ENCODE peak calls at places on chromosomes 2 and 18, in four cellular contexts. N is IMR-90, H is testis, J is A549. A is an unnamed sample.

GRCh38 chr18:45324489-45325111 is 290.7 kb upstream of the SLC14A2 start:
- DNase-seq in N (peak), H (peak), J (no peak), A (no peak)

GRCh38 chr18:10035306-10035991 is 121.6 kb downstream of the VAPA start:
- DNase-seq in N (no peak), H (no peak), J (no peak), A (no peak)

GRCh38 chr18:13261658-13262357 is 43.2 kb downstream of the LDLRAD4 start:
- DNase-seq in N (no peak), H (no peak), J (no peak), A (peak)

GRCh38 chr2:46967990-46968647 is 52.5 kb upstream of the MCFD2 start:
- DNase-seq in N (peak), H (peak), J (peak), A (peak)

GRCh38 chr2:222941510-222942032 is 80.7 kb downstream of the ACSL3 start:
- DNase-seq in N (peak), H (no peak), J (no peak), A (no peak)

GRCh38 chr2:204869142-204869823 is 324.0 kb downstream of the PARD3B start:
- DNase-seq in N (peak), H (no peak), J (no peak), A (no peak)

GRCh38 chr2:9809448-9810088 is 33.7 kb upstream of the TAF1B start:
- DNase-seq in N (no peak), H (peak), J (no peak), A (no peak)

GRCh38 chr2:203705184-203705583 is 1.3 kb upstream of the CD28 start:
- DNase-seq in N (no peak), H (no peak), J (no peak), A (no peak)

GRCh38 chr2:171771463-171771862 is 84.2 kb downstream of the DYNC1I2 start:
- DNase-seq in N (no peak), H (no peak), J (no peak), A (no peak)

GRCh38 chr18:50218432-50219197 is 23.7 kb upstream of the MYO5B start:
- DNase-seq in N (peak), H (peak), J (peak), A (peak)

GRCh38 chr2:237806334-237806733 is 7.8 kb downstream of the RBM44 start:
- DNase-seq in N (peak), H (no peak), J (no peak), A (no peak)

GRCh38 chr2:175180701-175181103 is 808 bp downstream of the ATP5MC3 start:
- DNase-seq in N (peak), H (peak), J (peak), A (peak)
- TF ChIP-seq POLR2A in N (no peak), H (no peak), J (no peak), A (no peak)

GRCh38 chr2:1656961-1657841 is 87.1 kb downstream of the PXDN start:
- DNase-seq in N (no peak), H (no peak), J (no peak), A (no peak)
- TF ChIP-seq POLR2A in N (no peak), H (no peak), J (no peak), A (no peak)

DNA sequence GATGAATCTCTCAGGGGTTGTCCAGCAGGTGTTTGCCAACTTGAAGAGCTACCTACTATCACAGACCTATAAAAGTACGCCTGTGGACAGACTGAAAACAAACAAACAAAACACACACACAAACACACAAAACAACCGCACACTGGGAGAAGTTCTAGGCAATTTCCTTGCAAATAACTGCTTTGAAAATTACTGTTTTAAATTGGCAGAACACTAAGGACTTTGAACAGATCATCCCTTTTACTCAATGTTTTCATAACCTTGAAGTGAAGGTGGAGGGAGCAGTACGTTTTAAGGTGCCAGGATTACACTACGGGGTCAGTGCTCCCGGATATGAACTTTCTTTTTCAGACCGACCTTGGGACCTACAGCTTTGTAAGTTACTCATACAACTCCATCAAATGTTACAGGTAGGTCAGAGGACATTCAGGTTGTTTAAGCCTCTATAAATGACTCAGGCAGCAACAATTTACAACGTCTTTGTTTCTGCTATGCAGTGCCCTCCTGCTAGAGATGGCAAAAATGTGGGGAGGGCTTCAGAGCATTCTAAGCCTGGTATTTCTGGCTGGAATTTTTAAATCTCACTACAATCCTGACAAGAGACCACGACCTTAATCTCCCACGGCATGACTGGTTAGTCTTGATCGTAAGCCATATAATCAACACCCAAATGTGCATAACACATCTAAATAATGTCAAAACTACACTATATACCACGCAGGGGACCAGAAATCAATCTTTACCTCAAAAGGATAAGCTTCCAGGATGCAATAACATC is 1.4 kb upstream of the SLC20A1 start:
- DNase-seq in N (no peak), H (no peak), J (peak), A (no peak)
- TF ChIP-seq POLR2A in N (no peak), H (no peak), J (no peak), A (no peak)

GRCh38 chr2:112540906-112541305 is 1.4 kb upstream of the POLR1B start:
- DNase-seq in N (no peak), H (no peak), J (no peak), A (no peak)

GRCh38 chr2:112547333-112547732 is 5.1 kb downstream of the POLR1B start:
- DNase-seq in N (peak), H (no peak), J (peak), A (peak)

GRCh38 chr2:112542123-112542973 is at the start of gene POLR1B:
- DNase-seq in N (peak), H (peak), J (peak), A (peak)

GRCh38 chr2:112542974-112543760 is 902 bp downstream of the POLR1B start:
- DNase-seq in N (peak), H (no peak), J (peak), A (peak)

DNA sequence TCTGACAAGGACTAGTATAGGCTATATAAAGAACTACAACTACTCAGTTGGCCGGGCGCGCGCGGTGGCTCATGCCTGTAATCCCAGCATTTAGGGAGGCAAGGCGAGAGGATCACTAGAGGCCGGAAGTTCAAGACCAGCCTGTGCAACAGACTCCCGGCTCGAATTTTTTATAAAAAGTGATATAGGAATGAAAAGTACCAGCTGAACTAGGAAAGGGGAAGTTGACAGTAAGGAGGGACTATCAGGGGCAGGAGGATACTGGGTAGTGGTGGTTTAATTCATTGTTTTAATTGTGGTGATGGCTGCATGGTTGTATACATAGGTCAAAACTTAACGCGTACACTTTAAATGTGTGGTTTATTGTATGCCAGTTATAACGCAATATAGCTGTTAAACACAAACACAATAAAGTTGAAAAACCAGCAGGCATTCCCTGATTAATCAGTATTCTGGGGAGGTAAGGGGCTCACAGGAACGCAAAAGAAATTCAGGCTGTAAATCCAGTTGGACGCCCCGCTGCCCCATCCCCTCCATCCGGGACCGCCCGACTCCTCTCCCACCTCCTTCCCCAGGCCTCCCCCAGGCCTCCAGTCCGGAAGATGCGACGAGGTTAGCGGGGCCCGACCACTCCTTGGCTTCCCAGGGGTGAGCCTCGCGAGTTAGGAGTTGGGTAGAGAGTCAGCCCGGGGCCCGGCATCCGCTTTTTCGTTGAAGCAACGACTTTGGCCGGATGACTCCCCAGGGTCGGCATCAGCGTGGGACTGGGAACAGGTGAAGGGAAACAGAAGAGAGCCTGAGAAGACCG is 746 bp upstream of the POLR1B start:
- DNase-seq in N (peak), H (peak), J (peak), A (peak)
- TF ChIP-seq POLR2A in N (peak), H (no peak), J (peak), A (peak)

A was measured in erythroblast.